ENCODE peak calls at places on chromosomes 13 and 19, in four cellular contexts. L, F, Y and S are unnamed samples.

GRCh38 chr13:110560606-110561334 is 752 bp downstream of the RAB20 start:
- DNase-seq in Y (peak), L (no peak), F (peak), S (no peak)

GRCh38 chr19:36627057-36627456 is 21.9 kb downstream of the ZNF382 start:
- DNase-seq in F (no peak), L (no peak), Y (no peak), S (no peak)

GRCh38 chr19:43725468-43725867 is 9.6 kb downstream of the IRGC start:
- DNase-seq in F (no peak), L (no peak), Y (no peak), S (no peak)

GRCh38 chr19:18798384-18799352 is 7.6 kb upstream of the COMP start:
- DNase-seq in Y (no peak), L (no peak), F (no peak), S (no peak)

GRCh38 chr19:18086590-18087138 is at the start of gene IL12RB1:
- DNase-seq in L (no peak), F (no peak), Y (peak), S (no peak)

GRCh38 chr19:18292460-18292809 is 11.0 kb upstream of the JUND start:
- DNase-seq in L (no peak), F (no peak), Y (peak), S (no peak)

GRCh38 chr19:46719629-46720515 is 3.0 kb upstream of the PRKD2 start:
- DNase-seq in Y (no peak), L (no peak), F (no peak), S (no peak)

GRCh38 chr19:28710278-28710677 is 502.7 kb downstream of the UQCRFS1 start:
- DNase-seq in L (no peak), Y (peak), F (no peak), S (no peak)

GRCh38 chr19:10517760-10518443 is 655 bp upstream of the S1PR5 start:
- DNase-seq in L (peak), Y (no peak), F (no peak), S (no peak)

GRCh38 chr13:27797228-27797624 is 4.9 kb downstream of the GSX1 start:
- DNase-seq in F (peak), Y (no peak), L (no peak), S (no peak)

GRCh38 chr19:33666196-33666595 is 44.4 kb downstream of the CHST8 start:
- DNase-seq in L (no peak), Y (no peak), F (no peak), S (no peak)

GRCh38 chr13:73870970-73871935 is 263.0 kb downstream of the KLF12 start:
- DNase-seq in F (no peak), L (no peak), Y (no peak), S (no peak)

GRCh38 chr19:41563847-41564514 is 12.0 kb upstream of the CEACAM21 start:
- DNase-seq in F (no peak), L (no peak), Y (no peak), S (no peak)

GRCh38 chr13:23578411-23579071 is 8.3 kb downstream of the TNFRSF19 start:
- DNase-seq in Y (peak), L (peak), F (peak), S (peak)

GRCh38 chr13:77741587-77741972 is 44.1 kb downstream of the SLAIN1 start:
- DNase-seq in F (no peak), Y (no peak), L (no peak), S (no peak)

GRCh38 chr13:30607908-30608307 is 9.8 kb upstream of the USPL1 start:
- DNase-seq in F (no peak), L (no peak), Y (peak), S (no peak)

GRCh38 chr13:105008606-105009005 is 1526.9 kb downstream of the EFNB2 start:
- DNase-seq in Y (no peak), F (no peak), L (no peak), S (no peak)

GRCh38 chr13:91747164-91747563 is 348.7 kb downstream of the GPC5 start:
- DNase-seq in L (peak), F (no peak), Y (no peak), S (no peak)

GRCh38 chr19:50858896-50859295 is 4.2 kb downstream of the KLK3 start:
- DNase-seq in F (no peak), L (no peak), Y (no peak), S (no peak)

GRCh38 chr13:37442996-37443395 is 155.6 kb downstream of the POSTN start:
- DNase-seq in Y (no peak), F (no peak), L (no peak), S (no peak)

GRCh38 chr13:26476111-26476743 is 81.3 kb upstream of the WASF3 start:
- DNase-seq in F (peak), Y (peak), L (no peak), S (no peak)

GRCh38 chr19:8702350-8702749 is 3.8 kb upstream of the ACTL9 start:
- DNase-seq in Y (peak), F (no peak), L (no peak), S (no peak)

GRCh38 chr19:35344511-35345031 is 3.1 kb upstream of the FFAR1 start:
- DNase-seq in L (no peak), Y (no peak), F (no peak), S (peak)

GRCh38 chr19:41223431-41224234 is 4.6 kb downstream of the AXL start:
- DNase-seq in F (no peak), L (no peak), Y (no peak), S (no peak)

GRCh38 chr19:6808494-6808893 is 36.0 kb downstream of the VAV1 start:
- DNase-seq in Y (no peak), L (no peak), F (no peak), S (no peak)

GRCh38 chr19:48511321-48511731 is 309 bp downstream of the LMTK3 start:
- DNase-seq in L (peak), Y (no peak), F (no peak), S (no peak)

GRCh38 chr19:33396701-33397535 is 23.4 kb downstream of the CEBPG start:
- DNase-seq in F (peak), Y (no peak), L (no peak), S (no peak)

GRCh38 chr19:41734156-41734555 is 21.2 kb upstream of the CEACAM6 start:
- DNase-seq in Y (no peak), L (no peak), F (no peak), S (no peak)

GRCh38 chr19:46602392-46603194 is 1.5 kb downstream of the CALM3 start:
- DNase-seq in Y (no peak), F (peak), L (peak), S (peak)

GRCh38 chr13:98261165-98261672 is 84.2 kb upstream of the RNF113B start:
- DNase-seq in L (no peak), F (no peak), Y (no peak), S (no peak)

GRCh38 chr19:48724796-48725753 is 5.5 kb upstream of the MAMSTR start:
- DNase-seq in L (no peak), Y (peak), F (peak), S (no peak)

GRCh38 chr19:39052243-39052746 is 19.9 kb upstream of the FBXO27 start:
- DNase-seq in F (peak), L (peak), Y (peak), S (peak)